ENCODE peak calls at places on chromosomes 12 and 14, in eight cellular contexts. H is suprapubic skin, U is A549, G is pancreas, K is HCT116, A is transverse colon, E is neural progenitor cell, N is GM12878. T is an unnamed sample. For H3K4me1, the result is how much of the 10 kb centered on the place peaks cover.

GRCh38 chr12:63857771-63858670 is 13.5 kb downstream of the SRGAP1 start:
- DNase-seq in A (no peak), N (no peak), E (no peak), H (no peak), G (no peak), U (peak), K (no peak), T (no peak)

GRCh38 chr12:92827836-92828431 is 101.2 kb downstream of the EEA1 start:
- DNase-seq in A (peak), K (peak), U (peak), E (peak), G (no peak), N (peak), H (no peak), T (no peak)

GRCh38 chr12:12003609-12004008 is 67.1 kb upstream of the BCL2L14 start:
- DNase-seq in H (no peak), U (no peak), A (no peak), G (no peak), N (no peak), E (no peak), K (no peak), T (no peak)

GRCh38 chr14:92780444-92780843 is 13.7 kb upstream of the GOLGA5 start:
- DNase-seq in G (no peak), N (no peak), A (no peak), E (no peak), K (no peak), U (peak), H (no peak), T (no peak)

GRCh38 chr14:54683882-54684794 is 117.2 kb downstream of the SAMD4A start:
- DNase-seq in A (peak), H (peak), U (no peak), E (peak), N (no peak), G (no peak), K (no peak), T (peak)

GRCh38 chr12:120353136-120353535 is 15.8 kb downstream of the MSI1 start:
- DNase-seq in U (no peak), G (no peak), N (no peak), H (no peak), E (no peak), A (no peak), K (no peak), T (no peak)

GRCh38 chr14:89428556-89429196 is 11.6 kb upstream of the FOXN3 start:
- DNase-seq in U (no peak), G (no peak), K (no peak), H (no peak), N (no peak), A (no peak), E (peak), T (peak)

GRCh38 chr14:48690349-48690748 is 895.8 kb downstream of the RPS29 start:
- DNase-seq in E (peak), A (no peak), H (no peak), N (no peak), K (peak), U (peak), G (no peak), T (no peak)

GRCh38 chr12:11836282-11836963 is 186.9 kb downstream of the ETV6 start:
- DNase-seq in K (no peak), E (no peak), A (peak), G (peak), U (no peak), N (peak), H (no peak), T (no peak)

GRCh38 chr14:77570706-77571293 is 45.6 kb downstream of the SPTLC2 start:
- DNase-seq in N (no peak), G (no peak), U (no peak), K (no peak), E (no peak), A (no peak), H (no peak), T (no peak)

GRCh38 chr12:6821674-6822433 is at the start of gene GPR162:
- DNase-seq in G (no peak), U (peak), A (peak), H (no peak), K (no peak), E (peak), N (no peak), T (peak)

GRCh38 chr14:23413681-23414080 is 5.6 kb upstream of the MYH6 start:
- DNase-seq in U (no peak), A (no peak), N (no peak), H (no peak), E (no peak), G (no peak), K (no peak), T (no peak)

GRCh38 chr14:32808574-32809098 is 130.0 kb upstream of the NPAS3 start:
- DNase-seq in U (no peak), G (peak), H (no peak), K (no peak), E (no peak), A (no peak), N (no peak), T (no peak)

GRCh38 chr14:47674546-47675238 is 713 bp downstream of the MDGA2 start:
- DNase-seq in N (no peak), A (no peak), E (peak), H (no peak), U (no peak), G (no peak), K (no peak), T (no peak)

GRCh38 chr12:57135487-57135886 is 7.2 kb downstream of the LRP1 start:
- DNase-seq in A (peak), K (no peak), E (peak), U (no peak), N (no peak), G (no peak), H (no peak), T (no peak)

GRCh38 chr14:96581026-96581425 is 78.8 kb downstream of the PAPOLA start:
- DNase-seq in A (no peak), K (no peak), N (no peak), G (no peak), U (no peak), H (no peak), E (no peak), T (no peak)

GRCh38 chr14:104933721-104934379 is 9.2 kb downstream of the PLD4 start:
- DNase-seq in A (no peak), E (no peak), N (no peak), H (peak), U (no peak), K (no peak), G (no peak), T (peak)
- H3K4me3 ChIP-seq in A (peak), E (peak), N (no peak), H (peak), U (peak), K (peak), G (peak), T (no peak)

GRCh38 chr12:127886821-127887220 is 380.1 kb upstream of the TMEM132C start:
- DNase-seq in K (no peak), A (no peak), U (no peak), N (no peak), E (no peak), G (no peak), H (no peak), T (no peak)

GRCh38 chr12:127883013-127883412 is 384.0 kb upstream of the TMEM132C start:
- DNase-seq in K (no peak), N (no peak), G (no peak), A (no peak), E (no peak), H (no peak), U (no peak), T (no peak)

GRCh38 chr12:127893875-127894635 is 372.9 kb upstream of the TMEM132C start:
- DNase-seq in G (no peak), A (no peak), E (peak), H (no peak), K (no peak), N (no peak), U (peak), T (no peak)

DNA sequence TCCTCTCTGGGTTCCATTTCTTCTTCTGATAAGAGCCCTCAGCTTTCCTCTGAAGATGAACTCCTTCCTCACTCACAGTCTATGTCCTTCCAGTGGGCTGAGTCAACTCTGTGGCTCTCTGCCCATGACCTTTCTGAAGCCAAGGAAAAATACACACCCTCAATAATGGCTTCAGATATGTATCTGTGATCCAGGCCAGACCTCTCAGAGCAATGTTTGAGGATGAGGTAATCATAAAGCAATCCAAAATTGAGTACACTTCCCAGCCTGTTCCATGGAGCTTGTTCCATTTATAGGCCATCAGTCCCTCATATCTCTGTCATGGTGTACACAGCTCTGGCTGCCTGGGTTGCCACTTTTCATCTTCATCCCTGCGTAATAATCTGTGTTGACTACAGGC is 378.0 kb upstream of the TMEM132C start:
- DNase-seq in K (no peak), N (no peak), E (no peak), H (no peak), G (no peak), A (no peak), U (no peak), T (no peak)
- H3K4me1 ChIP-seq in K (under half), N (under half), E (under half), H (under half), G (under half), A (under half), U (under half), T (under half)

GRCh38 chr12:100266163-100266801 is 597 bp downstream of the DEPDC4 start:
- DNase-seq in N (no peak), A (no peak), K (no peak), G (peak), E (no peak), H (no peak), U (no peak), T (peak)

GRCh38 chr12:100266802-100267602 is at the start of the genes DEPDC4 and SCYL2:
- DNase-seq in G (peak), U (peak), H (peak), E (peak), A (peak), K (peak), N (peak), T (peak)

GRCh38 chr12:100263131-100263530 is 3.7 kb downstream of the DEPDC4 start:
- DNase-seq in A (no peak), K (no peak), N (no peak), E (no peak), U (no peak), H (no peak), G (no peak), T (no peak)

GRCh38 chr12:100267603-100268281 is 765 bp downstream of the SCYL2 start:
- DNase-seq in H (no peak), E (peak), U (no peak), A (no peak), G (peak), N (no peak), K (no peak), T (no peak)

GRCh38 chr12:100265732-100266131 is 1.1 kb downstream of the DEPDC4 start:
- DNase-seq in K (no peak), E (no peak), G (no peak), U (no peak), N (no peak), A (no peak), H (no peak), T (no peak)
- H3K4me3 ChIP-seq in K (no peak), E (peak), G (peak), U (no peak), N (no peak), A (no peak), H (no peak), T (no peak)

DNA sequence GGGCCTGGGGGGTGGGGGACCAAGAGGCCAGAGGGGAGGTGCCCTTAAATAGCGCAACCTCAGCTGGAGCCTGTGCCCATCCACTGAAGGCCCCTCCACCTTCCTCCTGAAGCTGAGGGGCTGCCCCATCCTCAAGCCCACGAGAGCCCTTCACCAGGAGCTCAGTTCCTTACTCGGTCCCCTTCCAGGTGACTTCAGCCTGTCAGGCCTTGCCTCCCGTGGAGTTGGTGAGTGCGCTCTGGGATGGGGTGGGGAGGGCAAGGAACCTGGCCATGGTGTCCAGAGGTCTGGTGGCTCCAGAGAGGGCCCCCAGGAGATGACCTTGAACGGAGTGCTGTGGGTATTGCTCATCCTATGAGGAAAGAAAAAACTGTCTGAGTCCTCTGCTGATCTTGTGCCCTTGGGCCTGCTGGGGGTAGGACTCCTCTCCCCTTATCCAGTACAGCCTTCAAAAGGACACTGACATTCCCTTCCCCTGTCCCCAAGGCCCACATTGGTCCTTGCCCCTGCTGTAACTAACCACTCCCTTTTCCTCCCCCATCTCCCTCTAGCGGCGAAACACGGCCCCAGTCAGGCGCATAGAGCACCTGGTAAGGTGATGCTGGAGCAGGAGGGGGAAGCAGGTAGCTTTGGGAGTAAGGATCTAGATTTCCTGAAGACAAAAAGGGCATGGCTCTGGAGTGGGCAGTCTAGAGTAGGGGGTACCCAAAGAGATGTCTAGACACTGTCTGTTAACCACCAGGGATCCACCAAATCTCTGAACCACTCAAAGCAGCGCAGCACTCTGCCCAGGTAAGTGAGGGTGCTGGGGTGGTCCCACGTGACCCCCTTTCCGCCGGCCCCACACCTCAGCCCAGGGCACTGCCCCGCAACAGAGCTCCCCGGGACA is 3.6 kb downstream of the TNS2 start:
- DNase-seq in K (peak), H (peak), A (peak), G (peak), E (peak), N (no peak), U (peak), T (peak)
- H3K4me1 ChIP-seq in K (half or more), H (half or more), A (under half), G (under half), E (under half), N (under half), U (half or more), T (under half)

GRCh38 chr12:113161415-113162016 is 12.0 kb downstream of the CFAP73 start:
- DNase-seq in A (no peak), U (peak), E (peak), N (no peak), H (no peak), K (peak), G (no peak), T (no peak)
- H3K4me3 ChIP-seq in A (no peak), U (no peak), E (peak), N (no peak), H (no peak), K (no peak), G (no peak), T (no peak)

DNA sequence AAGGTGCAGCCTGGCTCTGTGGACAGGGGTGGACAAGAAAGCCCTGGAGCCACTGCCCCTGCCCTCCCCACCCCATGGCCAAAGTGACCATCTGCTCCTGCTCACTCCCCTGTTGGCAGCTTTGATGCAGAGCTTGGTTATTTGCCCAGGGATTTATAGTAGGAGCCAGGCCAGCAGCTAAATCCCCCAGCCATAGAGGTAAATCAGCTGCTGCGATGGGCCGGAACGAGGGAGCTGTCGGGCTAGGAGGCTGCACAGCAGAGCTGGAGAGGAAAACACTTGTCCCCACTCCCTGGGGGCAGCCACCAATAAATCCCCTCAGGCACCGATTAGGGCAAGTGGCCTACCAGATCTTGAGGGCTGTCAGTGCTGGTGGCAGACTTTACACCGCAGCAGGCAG is 26.0 kb downstream of the SMUG1 start:
- DNase-seq in N (no peak), H (no peak), E (no peak), G (no peak), A (no peak), U (no peak), K (no peak), T (no peak)
- H3K4me1 ChIP-seq in N (under half), H (under half), E (under half), G (under half), A (under half), U (under half), K (under half), T (under half)

GRCh38 chr12:14403293-14403692 is 37.8 kb downstream of the ATF7IP start:
- DNase-seq in K (no peak), G (no peak), N (no peak), U (no peak), A (no peak), H (no peak), E (no peak), T (no peak)
- H3K4me3 ChIP-seq in K (no peak), G (no peak), N (peak), U (no peak), A (no peak), H (no peak), E (no peak), T (no peak)

GRCh38 chr14:63510538-63510937 is 32.6 kb downstream of the PPP2R5E start:
- DNase-seq in K (no peak), N (peak), U (no peak), E (no peak), H (no peak), A (no peak), G (no peak), T (no peak)

GRCh38 chr14:63512861-63513260 is 30.3 kb downstream of the PPP2R5E start:
- DNase-seq in A (no peak), H (no peak), G (no peak), N (peak), U (no peak), K (no peak), E (no peak), T (no peak)

GRCh38 chr14:63513756-63514155 is 29.4 kb downstream of the PPP2R5E start:
- DNase-seq in A (no peak), E (no peak), K (no peak), H (no peak), N (no peak), G (no peak), U (no peak), T (no peak)

GRCh38 chr14:63517354-63517753 is 25.8 kb downstream of the PPP2R5E start:
- DNase-seq in N (no peak), K (no peak), U (no peak), G (no peak), H (no peak), E (no peak), A (no peak), T (no peak)

DNA sequence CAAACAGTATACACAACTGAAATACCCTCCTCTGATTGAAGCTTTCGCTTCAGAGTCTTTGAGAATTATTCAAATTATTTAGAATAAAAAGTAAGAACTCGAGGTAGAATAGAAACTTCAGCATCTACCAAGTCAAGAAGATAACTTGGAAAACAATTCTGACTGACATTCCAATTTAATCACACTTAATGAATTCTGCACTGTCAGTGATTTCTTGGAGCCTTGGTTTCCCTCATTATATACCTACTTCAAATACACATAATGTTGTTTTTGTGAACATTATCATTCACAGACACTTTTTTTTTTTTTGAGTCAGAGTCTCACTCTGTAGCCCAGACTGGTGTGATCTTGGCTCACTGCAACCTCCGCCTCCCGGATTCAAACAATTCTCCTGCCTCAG is 27.9 kb downstream of the PPP2R5E start:
- DNase-seq in G (no peak), E (no peak), A (no peak), N (no peak), U (no peak), K (no peak), H (no peak), T (no peak)
- H3K4me1 ChIP-seq in G (under half), E (under half), A (under half), N (under half), U (under half), K (under half), H (under half), T (under half)

T was measured in aorta.